ENCODE peak calls at places on chromosome 12, in five cellular contexts. One of them, this sample, is unnamed.

GRCh38 chr12:106583578-106584103 is 837 bp downstream of the RFX4 start:
- DNase-seq in A549: peak
- DNase-seq in left ventricle myocardium inferior: no peak
- DNase-seq in Calu3: peak
- DNase-seq in neural progenitor cell: peak
- DNase-seq in this sample: no peak

GRCh38 chr12:40684986-40685385 is 7.3 kb upstream of the CNTN1 start:
- DNase-seq in A549: no peak
- DNase-seq in left ventricle myocardium inferior: no peak
- DNase-seq in Calu3: no peak
- DNase-seq in neural progenitor cell: no peak
- DNase-seq in this sample: no peak

GRCh38 chr12:29625359-29625953 is 128.0 kb upstream of the OVCH1 start:
- DNase-seq in A549: no peak
- DNase-seq in left ventricle myocardium inferior: no peak
- DNase-seq in Calu3: no peak
- DNase-seq in neural progenitor cell: no peak
- DNase-seq in this sample: no peak

GRCh38 chr12:96401061-96401871 is 1.0 kb upstream of the CDK17 start:
- DNase-seq in A549: peak
- DNase-seq in left ventricle myocardium inferior: no peak
- DNase-seq in Calu3: peak
- DNase-seq in neural progenitor cell: peak
- DNase-seq in this sample: peak

GRCh38 chr12:91493308-91493707 is 310.7 kb upstream of the DCN start:
- DNase-seq in A549: no peak
- DNase-seq in left ventricle myocardium inferior: no peak
- DNase-seq in Calu3: no peak
- DNase-seq in neural progenitor cell: no peak
- DNase-seq in this sample: no peak

GRCh38 chr12:106181416-106182114 is 42.8 kb upstream of the NUAK1 start:
- DNase-seq in A549: no peak
- DNase-seq in left ventricle myocardium inferior: no peak
- DNase-seq in Calu3: no peak
- DNase-seq in neural progenitor cell: no peak
- DNase-seq in this sample: no peak

GRCh38 chr12:94098466-94098865 is 49.9 kb upstream of the PLXNC1 start:
- DNase-seq in A549: no peak
- DNase-seq in left ventricle myocardium inferior: no peak
- DNase-seq in Calu3: no peak
- DNase-seq in neural progenitor cell: no peak
- DNase-seq in this sample: no peak

GRCh38 chr12:1496162-1496925 is 98.0 kb downstream of the FBXL14 start:
- DNase-seq in A549: no peak
- DNase-seq in left ventricle myocardium inferior: no peak
- DNase-seq in Calu3: no peak
- DNase-seq in neural progenitor cell: no peak
- DNase-seq in this sample: no peak

GRCh38 chr12:29667011-29667410 is 116.7 kb downstream of the TMTC1 start:
- DNase-seq in A549: no peak
- DNase-seq in left ventricle myocardium inferior: no peak
- DNase-seq in Calu3: no peak
- DNase-seq in neural progenitor cell: no peak
- DNase-seq in this sample: no peak

GRCh38 chr12:43113153-43113552 is 438.9 kb downstream of the ADAMTS20 start:
- DNase-seq in A549: no peak
- DNase-seq in left ventricle myocardium inferior: no peak
- DNase-seq in Calu3: no peak
- DNase-seq in neural progenitor cell: no peak
- DNase-seq in this sample: peak

GRCh38 chr12:9792961-9793617 is 32.4 kb upstream of the CD69 start:
- DNase-seq in A549: no peak
- DNase-seq in left ventricle myocardium inferior: no peak
- DNase-seq in Calu3: no peak
- DNase-seq in neural progenitor cell: no peak
- DNase-seq in this sample: no peak

GRCh38 chr12:98744692-98745091 is 99.6 kb downstream of the APAF1 start:
- DNase-seq in A549: no peak
- DNase-seq in left ventricle myocardium inferior: no peak
- DNase-seq in Calu3: no peak
- DNase-seq in neural progenitor cell: no peak
- DNase-seq in this sample: no peak

GRCh38 chr12:91817512-91817911 is 328.1 kb downstream of the BTG1 start:
- DNase-seq in A549: no peak
- DNase-seq in left ventricle myocardium inferior: no peak
- DNase-seq in Calu3: no peak
- DNase-seq in neural progenitor cell: no peak
- DNase-seq in this sample: peak

GRCh38 chr12:89370411-89370810 is 18.1 kb upstream of the DUSP6 start:
- DNase-seq in A549: no peak
- DNase-seq in left ventricle myocardium inferior: no peak
- DNase-seq in Calu3: no peak
- DNase-seq in neural progenitor cell: no peak
- DNase-seq in this sample: no peak

GRCh38 chr12:112466011-112466422 is 47.3 kb downstream of the PTPN11 start:
- DNase-seq in A549: no peak
- DNase-seq in left ventricle myocardium inferior: no peak
- DNase-seq in Calu3: no peak
- DNase-seq in neural progenitor cell: no peak
- DNase-seq in this sample: no peak

GRCh38 chr12:76784600-76785051 is 20.7 kb downstream of the ZDHHC17 start:
- DNase-seq in A549: no peak
- DNase-seq in left ventricle myocardium inferior: no peak
- DNase-seq in Calu3: no peak
- DNase-seq in neural progenitor cell: no peak
- DNase-seq in this sample: no peak

GRCh38 chr12:52119398-52120254 is 40.1 kb downstream of the SMIM41 start:
- DNase-seq in A549: peak
- DNase-seq in left ventricle myocardium inferior: peak
- DNase-seq in Calu3: peak
- DNase-seq in neural progenitor cell: peak
- DNase-seq in this sample: peak

GRCh38 chr12:53700567-53700966 is 24.7 kb upstream of the ATP5MC2 start:
- DNase-seq in A549: no peak
- DNase-seq in left ventricle myocardium inferior: no peak
- DNase-seq in Calu3: no peak
- DNase-seq in neural progenitor cell: no peak
- DNase-seq in this sample: no peak

GRCh38 chr12:90959538-90960139 is 4.7 kb upstream of the CCER1 start:
- DNase-seq in A549: peak
- DNase-seq in left ventricle myocardium inferior: no peak
- DNase-seq in Calu3: peak
- DNase-seq in neural progenitor cell: peak
- DNase-seq in this sample: no peak